ENCODE peak calls at places on chromosomes 3 and 15, in six cellular contexts. T, G, N, B, Z and V are unnamed samples.

GRCh38 chr3:11434017-11434526 is 161.9 kb downstream of the ATG7 start:
- DNase-seq in T (peak; percentile 73), G (no peak), N (no peak), B (peak; percentile 16), Z (peak; percentile 82), V (peak; percentile 91)

GRCh38 chr15:32936283-32936918 is 218.6 kb downstream of the GREM1 start:
- DNase-seq in G (no peak), T (peak; percentile 37), N (no peak), Z (no peak), B (no peak), V (peak; percentile 86)

GRCh38 chr15:40582726-40583246 is 11.3 kb upstream of the KNL1 start:
- DNase-seq in Z (no peak), N (no peak), G (no peak), T (no peak), B (no peak), V (no peak)

GRCh38 chr15:41622901-41623300 is 37.3 kb upstream of the MGA start:
- DNase-seq in Z (no peak), T (no peak), B (no peak), N (no peak), G (no peak), V (peak; percentile 26)

GRCh38 chr15:57563416-57563815 is 28.3 kb upstream of the MYZAP start:
- DNase-seq in N (no peak), Z (no peak), B (no peak), T (no peak), G (no peak), V (no peak)

GRCh38 chr3:155548194-155548593 is 196.7 kb downstream of the PLCH1 start:
- DNase-seq in Z (no peak), B (no peak), N (no peak), G (no peak), T (no peak), V (no peak)

GRCh38 chr3:123725652-123726400 is 141.0 kb upstream of the HACD2 start:
- DNase-seq in N (no peak), Z (no peak), B (no peak), G (no peak), T (no peak), V (no peak)

GRCh38 chr15:48221261-48221660 is 15.2 kb downstream of the SLC12A1 start:
- DNase-seq in Z (no peak), N (no peak), B (no peak), T (no peak), G (no peak), V (no peak)

GRCh38 chr3:160472344-160472743 is 22.8 kb upstream of the TRIM59 start:
- DNase-seq in Z (no peak), G (no peak), T (no peak), N (no peak), B (no peak), V (no peak)

GRCh38 chr15:33534642-33535041 is 223.9 kb downstream of the RYR3 start:
- DNase-seq in N (no peak), B (no peak), G (no peak), T (no peak), Z (no peak), V (no peak)

GRCh38 chr3:70840106-70840870 is 527.9 kb upstream of the MDFIC2 start:
- DNase-seq in G (no peak), B (no peak), N (no peak), T (peak; percentile 23), Z (no peak), V (no peak)

GRCh38 chr3:171786997-171787396 is 23.3 kb downstream of the PLD1 start:
- DNase-seq in Z (no peak), N (no peak), B (no peak), G (no peak), T (no peak), V (no peak)

GRCh38 chr15:59707619-59708018 is 18.5 kb upstream of the BNIP2 start:
- DNase-seq in T (no peak), B (no peak), G (no peak), Z (no peak), N (no peak), V (no peak)

GRCh38 chr3:152657002-152657400 is 177.9 kb upstream of the P2RY1 start:
- DNase-seq in G (no peak), Z (no peak), B (no peak), N (no peak), T (no peak), V (no peak)

GRCh38 chr3:57910988-57911387 is 97.2 kb upstream of the FLNB start:
- DNase-seq in N (no peak), B (no peak), G (no peak), T (peak; percentile 28), Z (no peak), V (peak; percentile 38)

GRCh38 chr15:31202953-31203352 is 101.4 kb upstream of the TRPM1 start:
- DNase-seq in T (no peak), G (no peak), B (no peak), Z (no peak), N (no peak), V (no peak)

GRCh38 chr15:101478701-101479341 is 10.7 kb downstream of the PCSK6 start:
- DNase-seq in N (no peak), Z (no peak), B (no peak), T (no peak), G (no peak), V (no peak)

GRCh38 chr3:187958432-187959003 is 195.4 kb upstream of the LPP start:
- DNase-seq in N (no peak), T (no peak), Z (no peak), G (no peak), B (no peak), V (no peak)

GRCh38 chr3:9787714-9788113 is 4.6 kb downstream of the TADA3 start:
- DNase-seq in N (no peak), T (peak; percentile 55), G (no peak), Z (no peak), B (no peak), V (no peak)

GRCh38 chr3:116770815-116771450 is 61.4 kb downstream of the TUSC7 start:
- DNase-seq in N (peak; percentile 74), B (peak; percentile 50), T (peak; percentile 80), G (peak; percentile 50), Z (no peak), V (peak; percentile 85)

GRCh38 chr3:172303181-172303580 is 145.1 kb downstream of the GHSR start:
- DNase-seq in Z (no peak), T (no peak), G (no peak), B (no peak), N (no peak), V (peak; percentile 49)

GRCh38 chr3:190692256-190692655 is 170.2 kb downstream of the GMNC start:
- DNase-seq in Z (no peak), B (no peak), T (no peak), G (no peak), N (no peak), V (no peak)

GRCh38 chr3:52086461-52086860 is 30.1 kb upstream of the DUSP7 start:
- DNase-seq in T (no peak), G (peak; percentile 23), Z (no peak), N (no peak), B (no peak), V (no peak)

GRCh38 chr3:104846270-104846669 is 520.4 kb upstream of the ALCAM start:
- DNase-seq in N (no peak), B (peak; percentile 67), G (no peak), Z (no peak), T (peak; percentile 90), V (peak; percentile 27)

DNA sequence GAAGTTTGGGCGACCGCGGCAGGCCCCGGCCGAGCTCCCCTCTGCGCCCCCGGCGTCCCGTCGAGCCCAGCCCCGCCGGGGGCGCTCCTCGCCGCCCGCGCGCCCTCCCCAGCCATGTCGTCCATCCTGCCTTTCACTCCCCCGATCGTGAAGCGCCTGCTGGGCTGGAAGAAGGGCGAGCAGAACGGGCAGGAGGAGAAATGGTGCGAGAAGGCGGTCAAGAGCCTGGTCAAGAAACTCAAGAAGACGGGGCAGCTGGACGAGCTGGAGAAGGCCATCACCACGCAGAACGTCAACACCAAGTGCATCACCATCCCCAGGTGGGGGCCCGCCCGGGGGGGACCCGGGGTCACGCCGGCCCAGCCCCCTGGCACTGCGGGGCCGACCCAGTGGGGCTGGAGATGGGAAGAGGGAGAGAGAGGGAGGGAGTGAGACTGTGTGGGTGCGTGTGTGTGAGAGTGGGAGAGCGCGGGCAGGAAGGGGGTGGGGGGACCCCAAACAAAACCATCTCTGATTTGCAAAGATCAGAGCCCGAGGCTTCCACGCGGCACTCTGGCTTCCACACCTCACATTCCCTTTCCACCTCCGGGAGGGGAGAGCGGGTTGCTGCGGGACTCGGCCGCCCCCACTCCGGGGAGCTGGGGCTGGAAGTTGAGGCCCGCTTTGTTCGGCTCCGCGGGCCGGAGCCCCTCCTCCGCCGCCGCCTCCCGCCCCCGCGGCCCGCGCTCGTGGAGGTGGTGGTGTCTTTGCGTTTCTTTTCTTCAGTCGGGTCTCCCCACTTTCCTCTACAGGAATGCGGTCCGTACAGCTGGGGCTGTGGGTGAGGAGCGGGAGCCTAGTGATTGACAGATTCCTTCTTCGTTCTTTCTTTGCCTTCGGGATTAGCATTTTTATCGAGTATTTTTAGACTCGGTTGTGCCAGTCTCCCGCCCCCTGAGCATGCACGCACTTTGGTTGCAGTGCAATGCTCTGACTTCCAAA is 929 bp downstream of the SMAD3 start:
- DNase-seq in N (no peak), G (peak; percentile 61), Z (no peak), T (peak; percentile 28), B (no peak), V (no peak)
- TF ChIP-seq CTCF in N (no peak), G (no peak), Z (no peak), T (no peak), B (no peak), V (no peak)

DNA sequence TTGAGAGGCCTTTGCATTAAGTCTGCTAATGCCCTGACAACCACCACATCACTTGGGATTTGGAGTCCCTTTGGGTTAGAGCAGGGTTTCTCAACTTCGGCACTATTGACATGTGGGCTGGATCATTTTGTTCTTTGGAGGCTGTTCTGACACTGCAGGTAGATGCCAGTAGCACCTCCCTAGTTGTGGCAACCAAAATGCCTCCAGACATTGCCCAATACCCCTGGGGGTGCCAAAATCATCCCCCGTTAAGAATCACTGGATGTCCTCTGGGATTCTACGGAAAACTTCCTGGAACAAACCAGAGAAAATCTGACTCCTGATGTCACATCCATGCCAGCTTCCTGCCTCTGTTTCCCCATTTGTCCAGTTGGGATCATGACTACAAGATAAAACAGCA is 37.2 kb upstream of the BLM start:
- DNase-seq in Z (no peak), B (no peak), T (no peak), N (no peak), G (no peak), V (peak; percentile 15)
- H3K4me3 ChIP-seq in Z (no peak overlapping the region), B (no peak overlapping the region), T (no peak overlapping the region), N (no peak overlapping the region), G (no peak overlapping the region), V (no peak overlapping the region)

DNA sequence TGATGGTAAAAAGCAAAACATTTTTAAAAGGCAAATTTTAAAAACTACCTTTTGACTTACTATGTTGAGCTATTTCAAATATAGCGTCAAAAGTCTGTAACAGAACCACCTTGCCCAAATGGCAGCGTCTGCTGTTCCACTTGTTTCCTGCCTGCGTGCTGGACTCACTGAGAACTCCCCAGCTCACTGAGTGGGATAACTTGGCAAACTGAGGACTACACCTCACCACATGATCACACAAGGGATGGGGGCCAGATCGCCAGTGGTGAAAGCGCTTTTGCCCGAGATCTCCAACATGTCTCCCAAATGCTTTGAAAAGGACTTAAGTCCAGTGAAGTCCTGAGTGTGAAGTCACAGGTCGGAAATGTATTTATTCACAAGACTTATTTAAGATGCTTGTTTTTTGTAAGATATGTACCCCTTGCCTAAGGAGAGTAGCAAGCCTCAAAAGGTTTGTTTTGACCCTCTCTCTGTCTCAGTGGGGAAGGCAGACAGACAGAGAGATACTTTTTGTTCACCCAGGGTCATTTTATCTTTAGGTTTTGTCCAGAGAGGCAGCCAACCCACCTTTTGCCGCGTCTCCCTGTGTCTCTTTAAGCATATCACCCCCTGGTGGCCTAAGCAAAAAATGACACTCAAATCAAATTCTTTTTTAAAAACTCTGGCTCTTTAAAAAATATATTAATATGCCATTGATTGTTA is 192.6 kb downstream of the PDZRN3 start:
- DNase-seq in T (peak; percentile 54), B (no peak), N (peak; percentile 17), Z (no peak), G (no peak), V (peak; percentile 64)
- TF ChIP-seq CTCF in T (peak; percentile 68), B (peak; percentile 72), N (peak; percentile 75), Z (peak; percentile 55), G (peak; percentile 67), V (peak; percentile 66)

GRCh38 chr15:25774871-25775270 is 88.3 kb downstream of the ATP10A start:
- DNase-seq in G (no peak), T (no peak), Z (no peak), B (no peak), N (no peak), V (no peak)
- H3K4me3 ChIP-seq in G (no peak overlapping the region), T (no peak overlapping the region), Z (no peak overlapping the region), B (no peak overlapping the region), N (no peak overlapping the region), V (no peak overlapping the region)